ENCODE peak calls at places on chromosomes 16 and 17, in seven cellular contexts. N is RPMI8226; I is activated CD8-positive, alpha-beta memory T cell treated with anti-CD3 and anti-CD28 coated beads, Interleukin-2, amount 10 ng/mL, durations not matched to agents 7 days and 5 days; Z is NCI-H2107; J is T-helper 2 cell; E is EH; X is C1 segment of cervical spinal cord. D is an unnamed sample.

GRCh38 chr17:45222994-45223540 is 1.4 kb downstream of the FMNL1 start:
- DNase-seq in N (no peak), I (no peak), Z (no peak), J (no peak), E (no peak), X (no peak), D (no peak)

GRCh38 chr17:3557768-3558583 is at the start of gene TRPV3:
- DNase-seq in N (peak; percentile 70), I (peak; percentile 73), Z (no peak), J (peak; percentile 51), E (no peak), X (no peak), D (peak; percentile 15)

GRCh38 chr16:50265716-50266336 is 525 bp upstream of the ADCY7 start:
- DNase-seq in N (no peak), I (no peak), Z (no peak), J (no peak), E (no peak), X (no peak), D (no peak)

GRCh38 chr16:88712362-88712979 is 6.2 kb downstream of the CTU2 start:
- DNase-seq in N (no peak), I (no peak), Z (no peak), J (no peak), E (no peak), X (no peak), D (no peak)

GRCh38 chr17:33234930-33235685 is 58.0 kb downstream of the ASIC2 start:
- DNase-seq in N (no peak), I (no peak), Z (no peak), J (no peak), E (peak; percentile 91), X (no peak), D (no peak)

GRCh38 chr16:67116388-67117311 is 6.9 kb downstream of the PHAF1 start:
- DNase-seq in N (no peak), I (no peak), Z (no peak), J (no peak), E (no peak), X (no peak), D (no peak)

GRCh38 chr17:7064248-7064647 is 15.8 kb downstream of the CLEC10A start:
- DNase-seq in N (no peak), I (no peak), Z (no peak), J (no peak), E (no peak), X (no peak), D (no peak)

GRCh38 chr16:71414038-71414437 is 27.8 kb downstream of the TLE7 start:
- DNase-seq in N (no peak), I (no peak), Z (no peak), J (no peak), E (no peak), X (no peak), D (no peak)

GRCh38 chr16:381788-382717 is at the start of gene PGAP6:
- DNase-seq in N (peak; percentile 87), I (peak; percentile 72), Z (peak; percentile 66), J (peak; percentile 71), E (peak; percentile 68), X (peak; percentile 60), D (peak; percentile 70)

GRCh38 chr16:5490499-5490898 is 392.9 kb upstream of the EEF2KMT start:
- DNase-seq in N (peak; percentile 67), I (peak; percentile 41), Z (no peak), J (peak; percentile 40), E (no peak), X (no peak), D (peak; percentile 49)

GRCh38 chr17:75854111-75854748 is 905 bp downstream of the WBP2 start:
- DNase-seq in N (no peak), I (no peak), Z (no peak), J (no peak), E (peak; percentile 85), X (no peak), D (no peak)

GRCh38 chr17:20774472-20775135 is 195.1 kb downstream of the CDRT15L2 start:
- DNase-seq in N (peak; percentile 26), I (no peak), Z (no peak), J (no peak), E (peak; percentile 21), X (no peak), D (no peak)

GRCh38 chr17:66715745-66716156 is 119.2 kb upstream of the CACNG5 start:
- DNase-seq in N (peak; percentile 76), I (peak; percentile 45), Z (peak; percentile 39), J (peak; percentile 69), E (peak; percentile 61), X (no peak), D (peak; percentile 85)

GRCh38 chr16:57045694-57046381 is 46.5 kb upstream of the CPNE2 start:
- DNase-seq in N (peak; percentile 30), I (no peak), Z (no peak), J (peak; percentile 33), E (peak; percentile 56), X (peak; percentile 12), D (peak; percentile 90)

GRCh38 chr17:59284317-59284716 is 47.1 kb upstream of the YPEL2 start:
- DNase-seq in N (no peak), I (no peak), Z (no peak), J (no peak), E (no peak), X (no peak), D (no peak)

GRCh38 chr16:12538667-12539081 is 265.0 kb downstream of the CPPED1 start:
- DNase-seq in N (no peak), I (peak; percentile 54), Z (no peak), J (peak; percentile 67), E (peak; percentile 64), X (no peak), D (no peak)

GRCh38 chr16:46638947-46639925 is 18.1 kb upstream of the SHCBP1 start:
- DNase-seq in N (no peak), I (no peak), Z (no peak), J (no peak), E (peak; percentile 57), X (no peak), D (no peak)

GRCh38 chr17:27536781-27537180 is 80.5 kb downstream of the KSR1 start:
- DNase-seq in N (no peak), I (no peak), Z (no peak), J (no peak), E (no peak), X (no peak), D (no peak)

GRCh38 chr16:17130733-17131132 is 340.0 kb downstream of the XYLT1 start:
- DNase-seq in N (no peak), I (no peak), Z (no peak), J (peak; percentile 6), E (no peak), X (no peak), D (no peak)

D was measured in NAMALWA.